ENCODE peak calls at places on chromosome 11, in six cellular contexts. D is mesenchymal stem cell, R is suprapubic skin, N is heart right ventricle, I is tibial nerve, F is ovary. Z is an unnamed sample. For H3K4me1, the result is how much of the 10 kb centered on the place peaks cover.

GRCh38 chr11:44776840-44777536 is 50.2 kb downstream of the TSPAN18 start:
- DNase-seq in I (no peak), N (no peak), D (no peak), R (peak), F (no peak), Z (no peak)

GRCh38 chr11:47960015-47960414 is 20.3 kb upstream of the PTPRJ start:
- DNase-seq in F (no peak), I (no peak), D (no peak), R (no peak), N (no peak), Z (no peak)

GRCh38 chr11:8870461-8871282 is 40.3 kb upstream of the AKIP1 start:
- DNase-seq in R (peak), F (peak), I (peak), N (peak), D (peak), Z (no peak)

GRCh38 chr11:63838682-63839507 is at the start of gene MARK2:
- DNase-seq in I (peak), F (peak), N (peak), D (peak), R (peak), Z (peak)

GRCh38 chr11:132036751-132037466 is 666.5 kb downstream of the NTM start:
- DNase-seq in R (no peak), F (no peak), D (no peak), I (no peak), N (no peak), Z (no peak)

GRCh38 chr11:6040874-6041273 is 10.3 kb upstream of the OR56A1 start:
- DNase-seq in R (no peak), F (no peak), I (no peak), D (no peak), N (peak), Z (no peak)

GRCh38 chr11:107898270-107898669 is 30.0 kb upstream of the RAB39A start:
- DNase-seq in F (no peak), N (no peak), R (no peak), I (no peak), D (peak), Z (peak)

GRCh38 chr11:39432929-39433328 is 2026.5 kb downstream of the LRRC4C start:
- DNase-seq in I (no peak), R (no peak), D (no peak), N (no peak), F (no peak), Z (no peak)

GRCh38 chr11:17839973-17840611 is 105.5 kb downstream of the KCNC1 start:
- DNase-seq in R (no peak), D (no peak), F (no peak), N (no peak), I (no peak), Z (no peak)

GRCh38 chr11:8768625-8769333 is 86.2 kb downstream of the RPL27A start:
- DNase-seq in R (no peak), I (no peak), N (peak), D (peak), F (no peak), Z (no peak)

GRCh38 chr11:11708256-11708655 is 86.5 kb upstream of the GALNT18 start:
- DNase-seq in D (no peak), N (no peak), I (no peak), F (no peak), R (no peak), Z (no peak)

GRCh38 chr11:122910775-122911174 is 28.2 kb downstream of the JHY start:
- DNase-seq in R (no peak), F (no peak), N (no peak), I (no peak), D (peak), Z (peak)

GRCh38 chr11:15750535-15751297 is 605.6 kb downstream of the SOX6 start:
- DNase-seq in R (no peak), F (no peak), I (no peak), D (no peak), N (no peak), Z (no peak)

GRCh38 chr11:72113170-72113808 is 794 bp upstream of the ANAPC15 start:
- DNase-seq in N (no peak), F (no peak), D (no peak), R (no peak), I (no peak), Z (no peak)

GRCh38 chr11:10916674-10917073 is 58.8 kb upstream of the ZBED5 start:
- DNase-seq in D (no peak), F (no peak), R (no peak), I (no peak), N (no peak), Z (no peak)

GRCh38 chr11:128802358-128802981 is 64.6 kb downstream of the KCNJ1 start:
- DNase-seq in N (no peak), D (peak), F (no peak), R (no peak), I (no peak), Z (no peak)

GRCh38 chr11:63022422-63022821 is 6.8 kb upstream of the SLC22A8 start:
- DNase-seq in N (no peak), I (no peak), R (no peak), D (no peak), F (no peak), Z (no peak)

GRCh38 chr11:134393638-134394037 is 18.4 kb downstream of the B3GAT1 start:
- DNase-seq in R (no peak), F (no peak), D (no peak), N (no peak), I (no peak), Z (no peak)

GRCh38 chr11:3840289-3840869 is 380 bp downstream of the RHOG start:
- DNase-seq in I (no peak), D (no peak), F (no peak), N (peak), R (peak), Z (peak)

GRCh38 chr11:94134651-94135512 is 6.2 kb downstream of the PANX1 start:
- DNase-seq in I (peak), D (peak), N (peak), F (peak), R (no peak), Z (no peak)

GRCh38 chr11:86718553-86718952 is 46.1 kb upstream of the ME3 start:
- DNase-seq in N (no peak), I (no peak), D (no peak), F (no peak), R (no peak), Z (no peak)

GRCh38 chr11:108927791-108928545 is 263.1 kb downstream of the DDX10 start:
- DNase-seq in F (no peak), R (no peak), I (no peak), N (no peak), D (no peak), Z (no peak)

GRCh38 chr11:119202554-119202953 is 3.6 kb upstream of the CBL start:
- DNase-seq in R (no peak), I (no peak), D (no peak), F (no peak), N (no peak), Z (no peak)

GRCh38 chr11:125591659-125592304 is 870 bp upstream of the STT3A start:
- DNase-seq in F (peak), D (no peak), R (no peak), I (no peak), N (peak), Z (no peak)

GRCh38 chr11:57638811-57639320 is 10.8 kb downstream of the YPEL4 start:
- DNase-seq in N (no peak), F (no peak), D (no peak), R (no peak), I (no peak), Z (no peak)

GRCh38 chr11:19419813-19420212 is 179.1 kb upstream of the E2F8 start:
- DNase-seq in R (no peak), N (no peak), D (peak), I (no peak), F (no peak), Z (no peak)

GRCh38 chr11:61963282-61964057 is 4.0 kb downstream of the FTH1 start:
- DNase-seq in N (no peak), I (no peak), R (peak), D (no peak), F (peak), Z (peak)

GRCh38 chr11:61962213-61963015 is 5.0 kb downstream of the FTH1 start:
- DNase-seq in N (no peak), R (peak), I (no peak), D (peak), F (peak), Z (peak)

GRCh38 chr11:61963016-61963281 is 4.5 kb downstream of the FTH1 start:
- DNase-seq in R (no peak), D (peak), F (no peak), I (no peak), N (no peak), Z (peak)

GRCh38 chr11:61960532-61960931 is 6.9 kb downstream of the FTH1 start:
- DNase-seq in F (peak), I (no peak), N (no peak), D (no peak), R (peak), Z (no peak)

DNA sequence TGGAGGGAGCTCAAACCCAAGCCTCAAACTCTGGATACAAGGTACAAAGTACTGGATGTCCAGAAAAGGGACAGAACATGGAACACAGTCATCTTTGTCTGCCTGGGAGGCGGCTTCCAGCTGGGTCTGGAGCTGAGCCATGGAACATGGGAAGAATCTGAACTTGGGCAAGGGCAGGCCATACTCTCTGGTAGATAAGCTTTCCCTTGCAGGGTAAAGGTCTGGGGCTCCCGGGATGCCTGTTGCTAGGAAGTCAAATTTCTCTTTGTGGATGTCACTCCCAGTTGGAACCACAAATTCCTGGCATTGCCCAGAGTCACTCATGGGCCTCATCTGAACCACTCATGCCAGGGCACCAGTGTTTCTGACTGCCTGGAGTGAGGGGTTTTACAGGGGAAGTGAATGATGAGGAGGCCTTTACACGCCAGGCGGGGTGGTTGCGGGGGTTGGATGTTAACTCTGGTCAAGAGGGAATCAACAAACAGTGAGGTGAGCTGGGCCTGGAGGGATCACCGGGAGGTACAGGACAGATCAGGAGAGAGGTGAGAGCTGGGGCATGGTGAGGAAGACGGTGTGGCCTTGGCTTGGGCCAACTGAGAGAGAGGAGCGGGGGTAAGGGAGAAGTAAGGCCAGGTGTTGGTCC is 5.7 kb downstream of the FTH1 start:
- DNase-seq in F (peak), N (peak), R (peak), I (peak), D (peak), Z (no peak)
- H3K4me1 ChIP-seq in F (under half), N (half or more), R (half or more), I (half or more), D (under half), Z (under half)

DNA sequence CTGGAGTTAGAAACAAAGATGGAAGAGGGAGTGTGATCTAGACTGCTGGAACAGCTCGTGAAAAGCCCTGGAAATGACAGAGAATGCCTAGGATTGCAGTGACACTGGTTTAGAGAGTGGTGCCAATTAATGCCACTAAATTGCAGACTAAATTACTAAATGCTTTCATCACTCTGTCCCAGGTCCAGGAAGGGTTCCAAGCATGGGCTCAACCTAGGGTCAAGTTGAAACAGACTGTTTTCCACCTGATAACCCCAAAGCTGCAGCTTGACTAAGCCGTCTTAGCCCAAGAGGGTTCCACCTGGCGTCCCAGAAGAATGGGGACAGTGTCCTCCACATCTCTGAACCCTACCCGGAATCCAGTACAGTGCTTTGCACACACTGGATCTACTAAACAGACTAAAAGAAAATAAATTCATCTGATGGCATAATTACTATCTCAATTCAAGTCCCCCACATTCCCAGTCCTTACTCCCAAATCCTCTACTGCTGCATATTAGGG is 1.1 kb upstream of the CRY2 start:
- DNase-seq in D (no peak), F (no peak), R (no peak), I (no peak), N (no peak), Z (no peak)
- H3K4me3 ChIP-seq in D (no peak), F (peak), R (peak), I (peak), N (peak), Z (peak)

GRCh38 chr11:70916321-70916720 is 336.1 kb downstream of the SHANK2 start:
- DNase-seq in R (no peak), F (no peak), D (no peak), I (no peak), N (no peak), Z (no peak)

GRCh38 chr11:70914496-70914895 is 337.9 kb downstream of the SHANK2 start:
- DNase-seq in I (no peak), F (no peak), N (no peak), R (no peak), D (no peak), Z (no peak)

GRCh38 chr11:70915158-70915795 is 337.1 kb downstream of the SHANK2 start:
- DNase-seq in F (no peak), I (no peak), D (no peak), N (no peak), R (no peak), Z (no peak)

GRCh38 chr11:70912226-70912840 is 340.0 kb downstream of the SHANK2 start:
- DNase-seq in I (no peak), R (no peak), D (peak), F (no peak), N (no peak), Z (no peak)

GRCh38 chr11:70913715-70914231 is 338.6 kb downstream of the SHANK2 start:
- DNase-seq in R (no peak), I (no peak), N (no peak), D (no peak), F (no peak), Z (no peak)
- H3K27ac ChIP-seq in R (peak), I (no peak), N (no peak), D (no peak), F (no peak), Z (no peak)

DNA sequence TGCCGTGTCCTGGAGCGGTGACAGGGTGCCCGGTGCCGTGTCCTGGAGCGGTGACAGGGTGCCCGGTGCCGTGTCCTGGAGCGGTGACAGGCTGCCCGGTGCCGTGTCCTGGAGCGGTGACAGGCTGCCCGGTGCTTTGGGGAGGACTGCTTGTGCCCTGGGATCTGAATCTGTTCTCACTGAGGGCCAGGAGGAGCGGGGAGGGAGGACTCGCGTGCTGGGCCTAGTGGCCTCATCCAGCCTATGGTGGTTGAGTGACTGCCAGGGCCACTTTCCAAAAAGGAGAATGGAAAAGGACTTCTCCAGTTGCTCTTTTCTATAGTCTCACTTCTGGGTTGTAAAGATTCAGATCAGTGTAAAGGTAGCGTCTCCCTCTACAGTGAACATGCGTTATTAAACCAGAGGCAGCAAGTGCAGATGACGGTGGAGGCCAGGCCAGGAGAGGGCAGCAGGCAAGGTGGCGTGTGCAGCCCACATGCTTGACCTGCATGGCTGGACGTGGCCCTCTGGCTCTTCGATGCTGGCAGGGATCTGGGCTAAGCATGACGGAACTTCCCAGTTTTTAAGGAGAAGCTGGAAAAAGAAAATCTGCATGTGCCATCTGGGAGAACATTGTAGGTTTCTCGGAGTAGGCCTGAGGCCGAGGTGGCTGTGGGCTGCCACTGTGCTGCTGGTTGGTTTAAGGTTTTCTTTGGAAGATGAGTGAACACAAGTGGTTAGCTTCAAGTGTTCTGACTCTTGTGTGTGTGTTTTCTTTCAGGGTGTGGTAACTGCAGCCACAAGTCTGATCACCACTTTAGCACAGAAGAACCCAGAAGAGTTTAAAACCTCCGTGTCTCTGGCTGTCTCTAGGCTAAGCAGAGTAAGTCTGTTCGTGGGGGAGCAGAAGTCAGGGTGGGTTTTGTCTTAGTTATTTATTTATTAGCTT is 55.0 kb downstream of the AP2A2 start:
- DNase-seq in F (no peak), N (no peak), R (no peak), I (peak), D (no peak), Z (no peak)
- H3K4me1 ChIP-seq in F (under half), N (under half), R (under half), I (under half), D (under half), Z (under half)